ENCODE peak calls at places on chromosome 19, in seven cellular contexts. One of them, this sample, is unnamed.

GRCh38 chr19:23259961-23260360 is 9.8 kb upstream of the ZNF724 start:
- DNase-seq in mesendoderm: no peak
- DNase-seq in H1: no peak
- DNase-seq in IMR-90: no peak
- DNase-seq in H9: no peak
- DNase-seq in mesenchymal stem cell: no peak
- DNase-seq in neuronal stem cell: no peak
- DNase-seq in this sample: peak; percentile 62

GRCh38 chr19:13028027-13028426 is 32.8 kb downstream of the NFIX start:
- DNase-seq in IMR-90: no peak
- DNase-seq in H9: no peak
- DNase-seq in H1: no peak
- DNase-seq in neuronal stem cell: no peak
- DNase-seq in mesendoderm: no peak
- DNase-seq in mesenchymal stem cell: no peak
- DNase-seq in this sample: no peak

GRCh38 chr19:47475460-47475859 is 3.8 kb upstream of the SLC8A2 start:
- DNase-seq in H9: no peak
- DNase-seq in mesenchymal stem cell: no peak
- DNase-seq in IMR-90: peak; percentile 5
- DNase-seq in mesendoderm: no peak
- DNase-seq in H1: no peak
- DNase-seq in neuronal stem cell: no peak
- DNase-seq in this sample: no peak

GRCh38 chr19:6626764-6627163 is 35.8 kb upstream of the CD70 start:
- DNase-seq in IMR-90: no peak
- DNase-seq in mesenchymal stem cell: no peak
- DNase-seq in neuronal stem cell: no peak
- DNase-seq in H9: no peak
- DNase-seq in H1: no peak
- DNase-seq in mesendoderm: peak; percentile 5
- DNase-seq in this sample: no peak

GRCh38 chr19:41226053-41226873 is 7.2 kb downstream of the AXL start:
- DNase-seq in mesendoderm: peak; percentile 76
- DNase-seq in mesenchymal stem cell: peak; percentile 89
- DNase-seq in H9: peak; percentile 67
- DNase-seq in neuronal stem cell: peak; percentile 44
- DNase-seq in H1: peak; percentile 79
- DNase-seq in IMR-90: peak; percentile 82
- DNase-seq in this sample: peak; percentile 66

GRCh38 chr19:7596191-7596937 is 701 bp downstream of the CAMSAP3 start:
- DNase-seq in neuronal stem cell: no peak
- DNase-seq in H9: no peak
- DNase-seq in IMR-90: no peak
- DNase-seq in H1: peak; percentile 59
- DNase-seq in mesendoderm: no peak
- DNase-seq in mesenchymal stem cell: no peak
- DNase-seq in this sample: no peak

GRCh38 chr19:35641515-35642151 is at the start of gene ETV2:
- DNase-seq in neuronal stem cell: no peak
- DNase-seq in H1: peak; percentile 80
- DNase-seq in H9: peak; percentile 89
- DNase-seq in IMR-90: peak; percentile 42
- DNase-seq in mesendoderm: peak; percentile 86
- DNase-seq in mesenchymal stem cell: peak; percentile 35
- DNase-seq in this sample: no peak

GRCh38 chr19:28234637-28235036 is 978.3 kb downstream of the UQCRFS1 start:
- DNase-seq in mesendoderm: peak; percentile 16
- DNase-seq in neuronal stem cell: no peak
- DNase-seq in H1: no peak
- DNase-seq in H9: no peak
- DNase-seq in IMR-90: no peak
- DNase-seq in mesenchymal stem cell: no peak
- DNase-seq in this sample: no peak

GRCh38 chr19:16076958-16077611 is 790 bp downstream of the TPM4 start:
- DNase-seq in H1: peak; percentile 65
- DNase-seq in neuronal stem cell: no peak
- DNase-seq in H9: no peak
- DNase-seq in mesenchymal stem cell: no peak
- DNase-seq in mesendoderm: peak; percentile 48
- DNase-seq in IMR-90: no peak
- DNase-seq in this sample: peak; percentile 60

GRCh38 chr19:8028951-8029491 is 23.5 kb upstream of the CCL25 start:
- DNase-seq in mesendoderm: peak; percentile 79
- DNase-seq in mesenchymal stem cell: no peak
- DNase-seq in H1: peak; percentile 65
- DNase-seq in H9: peak; percentile 59
- DNase-seq in IMR-90: peak; percentile 13
- DNase-seq in neuronal stem cell: peak; percentile 97
- DNase-seq in this sample: peak; percentile 72

GRCh38 chr19:33721735-33722297 is 74.9 kb upstream of the KCTD15 start:
- DNase-seq in neuronal stem cell: no peak
- DNase-seq in H1: no peak
- DNase-seq in mesenchymal stem cell: no peak
- DNase-seq in H9: no peak
- DNase-seq in IMR-90: no peak
- DNase-seq in mesendoderm: no peak
- DNase-seq in this sample: no peak

DNA sequence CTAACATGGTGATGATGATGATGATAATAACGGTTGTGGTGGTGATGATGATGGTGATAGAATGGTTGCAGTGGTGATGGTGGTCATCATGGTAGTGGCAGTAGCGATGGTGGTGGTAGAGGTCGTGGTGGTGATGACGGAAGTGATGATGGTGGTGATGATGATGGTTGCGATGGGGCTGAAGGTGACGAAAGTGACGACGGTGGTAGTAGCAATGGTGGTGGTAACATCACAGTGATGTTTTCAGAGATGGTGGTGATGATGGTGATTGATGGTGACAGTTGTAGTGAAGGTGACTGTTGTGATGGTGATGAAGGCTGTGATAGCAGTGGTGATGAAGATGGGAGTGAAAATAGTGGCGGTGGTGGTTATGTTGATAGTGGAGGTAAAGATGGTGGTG is 3.6 kb upstream of the ADGRE3 start:
- DNase-seq in H9: no peak
- DNase-seq in mesendoderm: no peak
- DNase-seq in H1: no peak
- DNase-seq in IMR-90: no peak
- DNase-seq in mesenchymal stem cell: no peak
- DNase-seq in neuronal stem cell: no peak
- DNase-seq in this sample: no peak
- H2BK5ac ChIP-seq in H9: no peak overlapping the region
- H2BK5ac ChIP-seq in mesendoderm: no peak overlapping the region
- H2BK5ac ChIP-seq in H1: no peak overlapping the region
- H2BK5ac ChIP-seq in IMR-90: no peak overlapping the region
- H2BK5ac ChIP-seq in mesenchymal stem cell: no peak overlapping the region
- H2BK5ac ChIP-seq in neuronal stem cell: no peak overlapping the region
- H2BK5ac ChIP-seq in this sample: no peak overlapping the region

GRCh38 chr19:1270854-1271527 is 1.9 kb downstream of the CIRBP start:
- DNase-seq in H9: no peak
- DNase-seq in H1: no peak
- DNase-seq in mesenchymal stem cell: no peak
- DNase-seq in IMR-90: no peak
- DNase-seq in mesendoderm: no peak
- DNase-seq in neuronal stem cell: no peak
- DNase-seq in this sample: no peak
- H3K18ac ChIP-seq in H9: no peak overlapping the region
- H3K18ac ChIP-seq in H1: no peak overlapping the region
- H3K18ac ChIP-seq in mesenchymal stem cell: no peak overlapping the region
- H3K18ac ChIP-seq in IMR-90: no peak overlapping the region
- H3K18ac ChIP-seq in mesendoderm: no peak overlapping the region
- H3K18ac ChIP-seq in neuronal stem cell: no peak overlapping the region
- H3K18ac ChIP-seq in this sample: no peak overlapping the region

DNA sequence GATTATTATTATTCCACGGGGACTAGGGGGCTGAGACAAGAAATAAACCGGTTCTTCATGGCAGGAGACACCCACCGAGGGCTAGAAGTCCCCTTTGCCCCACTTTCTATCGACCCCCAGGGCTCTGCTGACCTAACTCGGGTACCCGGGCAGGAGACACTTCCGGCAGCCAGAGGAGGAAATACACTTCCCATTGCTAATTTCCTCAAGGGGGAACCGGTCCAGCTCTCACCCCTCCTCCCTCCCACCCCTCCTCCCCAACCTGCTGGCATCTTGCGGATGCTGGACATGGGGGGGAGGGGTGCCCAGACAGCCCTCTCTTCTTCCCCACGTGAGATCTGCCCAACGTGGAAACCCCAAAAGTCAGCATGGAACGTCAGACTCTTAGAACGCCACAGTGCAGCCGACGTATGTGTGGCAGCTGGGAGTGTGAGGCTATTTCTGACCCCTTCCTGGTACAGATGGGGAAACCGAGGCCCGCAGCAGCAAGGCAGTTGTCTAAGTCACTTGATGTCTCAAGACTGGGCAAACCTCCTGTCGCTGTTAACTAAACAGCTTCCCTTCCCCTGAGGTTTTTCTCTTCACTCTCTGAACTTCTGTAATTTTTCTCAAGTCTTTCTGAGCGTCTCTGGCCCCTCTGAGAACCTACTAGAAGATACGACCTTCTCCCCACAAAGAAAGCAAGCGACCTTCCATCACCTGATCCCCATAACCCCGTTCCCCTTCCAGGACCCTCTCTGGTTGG is 3.6 kb downstream of the GPR4 start:
- DNase-seq in neuronal stem cell: no peak
- DNase-seq in mesendoderm: no peak
- DNase-seq in H1: no peak
- DNase-seq in IMR-90: no peak
- DNase-seq in mesenchymal stem cell: no peak
- DNase-seq in H9: no peak
- DNase-seq in this sample: no peak
- H3K79me1 ChIP-seq in neuronal stem cell: no peaks in the 10 kb centered on the region
- H3K79me1 ChIP-seq in mesendoderm: no peaks in the 10 kb centered on the region
- H3K79me1 ChIP-seq in H1: no peaks in the 10 kb centered on the region
- H3K79me1 ChIP-seq in IMR-90: no peaks in the 10 kb centered on the region
- H3K79me1 ChIP-seq in mesenchymal stem cell: no peaks in the 10 kb centered on the region
- H3K79me1 ChIP-seq in H9: no peaks in the 10 kb centered on the region
- H3K79me1 ChIP-seq in this sample: no peaks in the 10 kb centered on the region

DNA sequence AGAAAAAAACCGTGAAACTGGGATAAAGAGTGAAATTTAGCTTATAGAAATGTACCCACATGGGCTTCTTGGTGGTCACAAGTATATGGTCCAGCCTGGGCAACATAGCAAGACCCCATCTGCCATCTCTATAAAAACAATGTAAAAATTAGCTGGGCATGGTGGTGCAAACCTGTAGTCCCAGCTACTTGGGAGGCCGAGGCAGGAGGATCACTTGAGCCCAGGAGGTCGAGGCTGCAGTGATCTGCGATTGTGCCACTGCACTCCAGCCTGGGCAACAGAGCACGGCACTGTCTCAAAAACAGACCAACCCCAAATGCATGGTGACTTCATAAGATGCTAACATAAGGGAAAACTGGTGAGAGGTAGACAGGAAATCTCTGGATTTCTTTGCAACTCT is 54.4 kb downstream of the GNG7 start:
- DNase-seq in H9: no peak
- DNase-seq in H1: no peak
- DNase-seq in mesendoderm: no peak
- DNase-seq in neuronal stem cell: no peak
- DNase-seq in IMR-90: no peak
- DNase-seq in mesenchymal stem cell: no peak
- DNase-seq in this sample: no peak
- H2BK5ac ChIP-seq in H9: no peak overlapping the region
- H2BK5ac ChIP-seq in H1: no peak overlapping the region
- H2BK5ac ChIP-seq in mesendoderm: no peak overlapping the region
- H2BK5ac ChIP-seq in neuronal stem cell: no peak overlapping the region
- H2BK5ac ChIP-seq in IMR-90: no peak overlapping the region
- H2BK5ac ChIP-seq in mesenchymal stem cell: no peak overlapping the region
- H2BK5ac ChIP-seq in this sample: no peak overlapping the region

This sample was measured in trophoblast cell.